ENCODE peak calls at places on chromosomes 7 and 10, in nine cellular contexts. One of them, this sample, is unnamed.

GRCh38 chr7:138784692-138785091 is 13.1 kb upstream of the TMEM213 start:
- DNase-seq in GM13976: no peak
- DNase-seq in non-pigmented ciliary epithelial cell: no peak
- DNase-seq in upper lobe of right lung: no peak
- DNase-seq in iris pigment epithelial cell: peak
- DNase-seq in activated CD4-positive, alpha-beta T cell treated with anti-CD3 and anti-CD28 coated beads, Interleukin-2, amount 50 U/mL, for 48 hours: no peak
- DNase-seq in brain microvascular endothelial cell: no peak
- DNase-seq in astrocyte of the spinal cord: no peak
- DNase-seq in CD8-positive, alpha-beta memory T cell: no peak
- DNase-seq in this sample: no peak

GRCh38 chr10:102347236-102347828 is 48.2 kb upstream of the NFKB2 start:
- DNase-seq in GM13976: peak
- DNase-seq in non-pigmented ciliary epithelial cell: no peak
- DNase-seq in upper lobe of right lung: no peak
- DNase-seq in iris pigment epithelial cell: peak
- DNase-seq in activated CD4-positive, alpha-beta T cell treated with anti-CD3 and anti-CD28 coated beads, Interleukin-2, amount 50 U/mL, for 48 hours: peak
- DNase-seq in brain microvascular endothelial cell: peak
- DNase-seq in astrocyte of the spinal cord: peak
- DNase-seq in CD8-positive, alpha-beta memory T cell: no peak
- DNase-seq in this sample: peak

GRCh38 chr7:37408241-37408884 is 40.3 kb downstream of the ELMO1 start:
- DNase-seq in GM13976: no peak
- DNase-seq in non-pigmented ciliary epithelial cell: no peak
- DNase-seq in upper lobe of right lung: no peak
- DNase-seq in iris pigment epithelial cell: no peak
- DNase-seq in activated CD4-positive, alpha-beta T cell treated with anti-CD3 and anti-CD28 coated beads, Interleukin-2, amount 50 U/mL, for 48 hours: no peak
- DNase-seq in brain microvascular endothelial cell: no peak
- DNase-seq in astrocyte of the spinal cord: no peak
- DNase-seq in CD8-positive, alpha-beta memory T cell: no peak
- DNase-seq in this sample: no peak

GRCh38 chr7:18109762-18110161 is 82.1 kb upstream of the PRPS1L1 start:
- DNase-seq in GM13976: no peak
- DNase-seq in non-pigmented ciliary epithelial cell: no peak
- DNase-seq in upper lobe of right lung: no peak
- DNase-seq in iris pigment epithelial cell: peak
- DNase-seq in activated CD4-positive, alpha-beta T cell treated with anti-CD3 and anti-CD28 coated beads, Interleukin-2, amount 50 U/mL, for 48 hours: no peak
- DNase-seq in brain microvascular endothelial cell: no peak
- DNase-seq in astrocyte of the spinal cord: peak
- DNase-seq in CD8-positive, alpha-beta memory T cell: no peak
- DNase-seq in this sample: no peak

GRCh38 chr10:20363666-20364065 is 533.4 kb downstream of the NEBL start:
- DNase-seq in GM13976: no peak
- DNase-seq in non-pigmented ciliary epithelial cell: no peak
- DNase-seq in upper lobe of right lung: no peak
- DNase-seq in iris pigment epithelial cell: no peak
- DNase-seq in activated CD4-positive, alpha-beta T cell treated with anti-CD3 and anti-CD28 coated beads, Interleukin-2, amount 50 U/mL, for 48 hours: no peak
- DNase-seq in brain microvascular endothelial cell: no peak
- DNase-seq in astrocyte of the spinal cord: no peak
- DNase-seq in CD8-positive, alpha-beta memory T cell: no peak
- DNase-seq in this sample: no peak

GRCh38 chr7:44964831-44965440 is 13.9 kb downstream of the MYO1G start:
- DNase-seq in GM13976: no peak
- DNase-seq in non-pigmented ciliary epithelial cell: no peak
- DNase-seq in upper lobe of right lung: peak
- DNase-seq in iris pigment epithelial cell: no peak
- DNase-seq in activated CD4-positive, alpha-beta T cell treated with anti-CD3 and anti-CD28 coated beads, Interleukin-2, amount 50 U/mL, for 48 hours: peak
- DNase-seq in brain microvascular endothelial cell: no peak
- DNase-seq in astrocyte of the spinal cord: no peak
- DNase-seq in CD8-positive, alpha-beta memory T cell: no peak
- DNase-seq in this sample: peak

GRCh38 chr7:149126662-149127321 is 668 bp upstream of the ZNF425 start:
- DNase-seq in GM13976: peak
- DNase-seq in non-pigmented ciliary epithelial cell: no peak
- DNase-seq in upper lobe of right lung: peak
- DNase-seq in iris pigment epithelial cell: peak
- DNase-seq in activated CD4-positive, alpha-beta T cell treated with anti-CD3 and anti-CD28 coated beads, Interleukin-2, amount 50 U/mL, for 48 hours: peak
- DNase-seq in brain microvascular endothelial cell: no peak
- DNase-seq in astrocyte of the spinal cord: peak
- DNase-seq in CD8-positive, alpha-beta memory T cell: peak
- DNase-seq in this sample: peak

GRCh38 chr10:129680661-129681344 is 213.8 kb downstream of the MGMT start:
- DNase-seq in GM13976: no peak
- DNase-seq in non-pigmented ciliary epithelial cell: no peak
- DNase-seq in upper lobe of right lung: no peak
- DNase-seq in iris pigment epithelial cell: no peak
- DNase-seq in activated CD4-positive, alpha-beta T cell treated with anti-CD3 and anti-CD28 coated beads, Interleukin-2, amount 50 U/mL, for 48 hours: no peak
- DNase-seq in brain microvascular endothelial cell: no peak
- DNase-seq in astrocyte of the spinal cord: no peak
- DNase-seq in CD8-positive, alpha-beta memory T cell: no peak
- DNase-seq in this sample: no peak

GRCh38 chr10:62724465-62724864 is 80.1 kb upstream of the ADO start:
- DNase-seq in GM13976: no peak
- DNase-seq in non-pigmented ciliary epithelial cell: no peak
- DNase-seq in upper lobe of right lung: peak
- DNase-seq in iris pigment epithelial cell: no peak
- DNase-seq in activated CD4-positive, alpha-beta T cell treated with anti-CD3 and anti-CD28 coated beads, Interleukin-2, amount 50 U/mL, for 48 hours: peak
- DNase-seq in brain microvascular endothelial cell: no peak
- DNase-seq in astrocyte of the spinal cord: no peak
- DNase-seq in CD8-positive, alpha-beta memory T cell: no peak
- DNase-seq in this sample: peak

GRCh38 chr10:110006358-110007170 is 1.2 kb upstream of the ADD3 start:
- DNase-seq in GM13976: peak
- DNase-seq in non-pigmented ciliary epithelial cell: peak
- DNase-seq in upper lobe of right lung: no peak
- DNase-seq in iris pigment epithelial cell: peak
- DNase-seq in activated CD4-positive, alpha-beta T cell treated with anti-CD3 and anti-CD28 coated beads, Interleukin-2, amount 50 U/mL, for 48 hours: no peak
- DNase-seq in brain microvascular endothelial cell: peak
- DNase-seq in astrocyte of the spinal cord: peak
- DNase-seq in CD8-positive, alpha-beta memory T cell: no peak
- DNase-seq in this sample: peak

GRCh38 chr10:125768217-125768616 is 7.4 kb downstream of the MMP21 start:
- DNase-seq in GM13976: no peak
- DNase-seq in non-pigmented ciliary epithelial cell: peak
- DNase-seq in upper lobe of right lung: no peak
- DNase-seq in iris pigment epithelial cell: peak
- DNase-seq in activated CD4-positive, alpha-beta T cell treated with anti-CD3 and anti-CD28 coated beads, Interleukin-2, amount 50 U/mL, for 48 hours: no peak
- DNase-seq in brain microvascular endothelial cell: no peak
- DNase-seq in astrocyte of the spinal cord: peak
- DNase-seq in CD8-positive, alpha-beta memory T cell: no peak
- DNase-seq in this sample: no peak

This sample was measured in stimulated activated naive CD8-positive, alpha-beta T cell treated with anti-CD3 and anti-CD28 coated beads, Interleukin-15, Interleukin-2, amounts not matched to agents 100 U/mL and 50 U/mL, for 24 hours.